ENCODE peak calls at places on chromosome 1, in seven cellular contexts. A is CD8-positive, alpha-beta T cell; X is cardiac muscle cell; J is GM10248; I is psoas muscle; Q is neural progenitor cell; R is type B pancreatic cell. L is an unnamed sample.
A peak's percentile ranks its signal among the peaks of the same experiment; 100 is the strongest.

GRCh38 chr1:27599605-27600499 is 4.1 kb downstream of the AHDC1 start:
- DNase-seq in A (no peak), X (no peak), J (no peak), I (no peak), Q (no peak), R (no peak), L (no peak)

GRCh38 chr1:201259476-201260235 is 23.6 kb upstream of the PKP1 start:
- DNase-seq in A (no peak), X (no peak), J (no peak), I (no peak), Q (peak; percentile 27), R (peak; percentile 65), L (no peak)

GRCh38 chr1:67749844-67750689 is 65.1 kb downstream of the GADD45A start:
- DNase-seq in A (no peak), X (peak; percentile 51), J (no peak), I (no peak), Q (peak; percentile 49), R (no peak), L (no peak)

GRCh38 chr1:167617100-167617949 is 12.7 kb upstream of the RCSD1 start:
- DNase-seq in A (no peak), X (no peak), J (no peak), I (peak; percentile 53), Q (peak; percentile 25), R (no peak), L (no peak)

GRCh38 chr1:156815307-156815826 is 1.3 kb downstream of the SH2D2A start:
- DNase-seq in A (no peak), X (no peak), J (no peak), I (peak; percentile 82), Q (peak; percentile 29), R (no peak), L (no peak)

GRCh38 chr1:67987046-67987799 is 63.2 kb downstream of the DIRAS3 start:
- DNase-seq in A (no peak), X (no peak), J (no peak), I (no peak), Q (no peak), R (no peak), L (no peak)

GRCh38 chr1:45796946-45797345 is 6.5 kb upstream of the MAST2 start:
- DNase-seq in A (no peak), X (no peak), J (no peak), I (no peak), Q (peak; percentile 90), R (no peak), L (no peak)

GRCh38 chr1:205270764-205271163 is 43.0 kb downstream of the TMCC2 start:
- DNase-seq in A (no peak), X (no peak), J (no peak), I (peak; percentile 78), Q (no peak), R (no peak), L (no peak)

GRCh38 chr1:243489681-243490080 is 233.8 kb downstream of the SDCCAG8 start:
- DNase-seq in A (no peak), X (no peak), J (no peak), I (no peak), Q (no peak), R (no peak), L (no peak)

GRCh38 chr1:213419369-213420030 is 368.5 kb downstream of the RPS6KC1 start:
- DNase-seq in A (no peak), X (no peak), J (no peak), I (no peak), Q (no peak), R (no peak), L (no peak)

GRCh38 chr1:162822391-162823200 is 32.1 kb downstream of the HSD17B7 start:
- DNase-seq in A (no peak), X (peak; percentile 39), J (peak; percentile 19), I (no peak), Q (peak; percentile 64), R (no peak), L (no peak)

GRCh38 chr1:61370177-61370907 is 288.0 kb downstream of the NFIA start:
- DNase-seq in A (no peak), X (peak; percentile 18), J (no peak), I (no peak), Q (no peak), R (no peak), L (no peak)

GRCh38 chr1:186620526-186620925 is 59.7 kb downstream of the PTGS2 start:
- DNase-seq in A (no peak), X (no peak), J (no peak), I (no peak), Q (no peak), R (no peak), L (no peak)

GRCh38 chr1:171801395-171801990 is 20.0 kb downstream of the METTL13 start:
- DNase-seq in A (no peak), X (peak; percentile 73), J (peak; percentile 48), I (no peak), Q (peak; percentile 73), R (no peak), L (peak; percentile 49)

GRCh38 chr1:107548276-107548675 is 407.4 kb downstream of the NTNG1 start:
- DNase-seq in A (no peak), X (no peak), J (no peak), I (no peak), Q (no peak), R (no peak), L (no peak)

GRCh38 chr1:174297351-174297750 is 138.0 kb downstream of the RABGAP1L start:
- DNase-seq in A (no peak), X (no peak), J (no peak), I (no peak), Q (peak; percentile 3), R (no peak), L (no peak)

GRCh38 chr1:174296309-174296708 is 137.0 kb downstream of the RABGAP1L start:
- DNase-seq in A (no peak), X (no peak), J (no peak), I (no peak), Q (no peak), R (no peak), L (no peak)

GRCh38 chr1:174301295-174302077 is 142.2 kb downstream of the RABGAP1L start:
- DNase-seq in A (no peak), X (no peak), J (no peak), I (no peak), Q (peak; percentile 2), R (no peak), L (no peak)
- TF ChIP-seq CTCF in A (no peak), X (no peak), J (no peak), I (no peak), Q (peak; percentile 32), R (no peak), L (no peak)

GRCh38 chr1:179953974-179954493 is 576 bp upstream of the CEP350 start:
- DNase-seq in A (no peak), X (no peak), J (peak; percentile 32), I (no peak), Q (peak; percentile 39), R (no peak), L (peak; percentile 14)
- TF ChIP-seq CTCF in A (peak; percentile 47), X (peak; percentile 20), J (no peak), I (peak; percentile 21), Q (peak; percentile 26), R (peak; percentile 62), L (no peak)

GRCh38 chr1:219415433-219415832 is 197.5 kb downstream of the ZC3H11B start:
- DNase-seq in A (no peak), X (no peak), J (no peak), I (no peak), Q (no peak), R (no peak), L (no peak)

GRCh38 chr1:219417610-219418009 is 195.3 kb downstream of the ZC3H11B start:
- DNase-seq in A (no peak), X (no peak), J (no peak), I (no peak), Q (no peak), R (no peak), L (no peak)

GRCh38 chr1:219419135-219419534 is 193.8 kb downstream of the ZC3H11B start:
- DNase-seq in A (no peak), X (no peak), J (no peak), I (no peak), Q (no peak), R (no peak), L (no peak)

GRCh38 chr1:219415915-219416314 is 197.0 kb downstream of the ZC3H11B start:
- DNase-seq in A (no peak), X (no peak), J (no peak), I (no peak), Q (no peak), R (no peak), L (no peak)

DNA sequence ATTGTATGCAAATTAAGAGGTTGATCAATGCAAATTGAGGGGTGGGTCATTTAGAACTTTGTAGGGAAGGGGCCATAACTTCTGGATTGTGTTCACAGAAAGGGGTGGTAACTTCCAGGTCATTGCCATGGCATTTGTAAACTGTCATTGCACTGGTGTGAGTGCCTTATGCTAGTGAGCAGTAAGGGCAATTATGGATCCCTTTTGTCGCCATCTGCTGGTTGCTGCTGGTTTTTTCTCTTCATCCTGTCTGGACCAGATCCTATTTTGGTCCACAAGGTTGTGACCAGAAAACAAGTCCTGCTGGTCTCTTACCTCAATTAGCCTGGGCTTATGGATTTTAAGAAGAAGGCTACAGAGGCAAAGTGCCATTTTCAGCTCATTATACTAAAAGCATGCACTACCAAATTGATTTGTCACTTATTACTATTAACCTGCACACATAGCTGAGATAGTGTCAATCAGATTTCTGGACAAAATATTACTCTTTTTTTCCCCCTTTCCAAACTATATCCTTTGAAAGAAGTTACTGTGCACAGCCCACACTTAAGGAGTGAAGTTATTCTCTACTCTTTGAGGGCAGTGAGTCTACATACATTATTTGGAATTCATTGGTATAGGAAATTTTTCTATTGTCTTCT is 196.2 kb downstream of the ZC3H11B start:
- DNase-seq in A (peak; percentile 39), X (peak; percentile 69), J (no peak), I (peak; percentile 56), Q (peak; percentile 58), R (no peak), L (peak; percentile 37)
- TF ChIP-seq CTCF in A (peak; percentile 47), X (peak; percentile 77), J (peak; percentile 59), I (peak; percentile 41), Q (peak; percentile 74), R (peak; percentile 79), L (peak; percentile 58)

GRCh38 chr1:89762801-89763648 is 57.8 kb upstream of the LRRC8D start:
- DNase-seq in A (peak; percentile 85), X (peak; percentile 91), J (peak; percentile 88), I (peak; percentile 91), Q (peak; percentile 96), R (peak; percentile 86), L (peak; percentile 80)

GRCh38 chr1:89765774-89766173 is 55.1 kb upstream of the LRRC8D start:
- DNase-seq in A (no peak), X (no peak), J (no peak), I (no peak), Q (no peak), R (no peak), L (no peak)

GRCh38 chr1:89763649-89763986 is 57.2 kb upstream of the LRRC8D start:
- DNase-seq in A (no peak), X (no peak), J (no peak), I (no peak), Q (no peak), R (no peak), L (no peak)

GRCh38 chr1:89771991-89772560 is 48.8 kb upstream of the LRRC8D start:
- DNase-seq in A (no peak), X (no peak), J (no peak), I (no peak), Q (no peak), R (no peak), L (no peak)

DNA sequence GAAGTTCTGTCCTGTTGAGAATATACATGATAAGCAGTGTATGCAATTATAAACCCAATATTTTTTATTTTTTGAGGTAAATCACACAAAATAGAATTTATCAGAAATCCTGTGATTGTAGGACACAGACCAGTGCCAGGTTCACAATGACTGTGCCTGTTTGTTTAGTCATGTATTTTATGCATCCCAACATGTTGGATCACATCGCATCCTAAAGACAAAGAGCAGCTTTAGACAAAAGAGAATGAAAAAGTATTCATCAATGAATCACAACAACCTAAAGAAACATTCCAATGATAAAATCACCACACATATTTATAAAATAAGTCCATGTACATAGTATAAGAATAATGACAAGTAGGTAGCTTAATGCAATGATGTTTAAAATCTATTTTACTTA is 53.2 kb upstream of the LRRC8D start:
- DNase-seq in A (no peak), X (no peak), J (no peak), I (no peak), Q (no peak), R (no peak), L (no peak)
- TF ChIP-seq CTCF in A (no peak), X (no peak), J (no peak), I (no peak), Q (no peak), R (no peak), L (no peak)